ENCODE peak calls at places on chromosomes 6 and 20, in five cellular contexts. V is NCI-H2171, E is fibroblast of lung, F is NCI-H1092 treated with DMSO at 0.1 percent for 48 hours, W is trophoblast cell. L is an unnamed sample.

GRCh38 chr20:9228774-9229450 is 160.0 kb downstream of the PLCB4 start:
- DNase-seq in W (no peak), F (no peak), V (no peak), E (no peak), L (no peak)

GRCh38 chr6:132715204-132715603 is 1.3 kb upstream of the VNN1 start:
- DNase-seq in W (peak; percentile 86), E (peak; percentile 48), V (no peak), F (no peak), L (no peak)

GRCh38 chr6:41092421-41093140 is 19.8 kb downstream of the NFYA start:
- DNase-seq in F (peak; percentile 13), W (no peak), E (peak; percentile 16), V (no peak), L (peak; percentile 1)

GRCh38 chr20:46035713-46036112 is 6.7 kb downstream of the SLC12A5 start:
- DNase-seq in E (no peak), V (no peak), W (no peak), F (no peak), L (no peak)

GRCh38 chr6:169977434-169978265 is 226.2 kb downstream of the ERMARD start:
- DNase-seq in E (no peak), V (no peak), F (no peak), W (no peak), L (no peak)

GRCh38 chr20:35093245-35093884 is 758 bp upstream of the TRPC4AP start:
- DNase-seq in V (no peak), W (no peak), E (peak; percentile 80), F (no peak), L (no peak)

GRCh38 chr6:136137008-136137689 is 113.0 kb downstream of the MTFR2 start:
- DNase-seq in V (no peak), W (no peak), F (no peak), E (peak; percentile 75), L (no peak)

GRCh38 chr6:107082045-107082444 is 33.3 kb downstream of the BEND3 start:
- DNase-seq in F (no peak), W (peak; percentile 33), V (no peak), E (no peak), L (no peak)

L was measured in GF-D8.